ENCODE peak calls at places on chromosome 21, in six cellular contexts. L, C, D, B, Q and G are unnamed samples.

GRCh38 chr21:31201144-31201543 is 142.9 kb downstream of the TIAM1 start:
- DNase-seq in L (peak; percentile 38), C (no peak), D (no peak), B (no peak), Q (no peak), G (no peak)

GRCh38 chr21:36212513-36212780 is 55.8 kb downstream of the DOP1B start:
- DNase-seq in L (no peak), C (no peak), D (no peak), B (no peak), Q (no peak), G (no peak)

GRCh38 chr21:23936224-23936623 is 1671.1 kb downstream of the MRPL39 start:
- DNase-seq in L (no peak), C (peak; percentile 5), D (no peak), B (no peak), Q (no peak), G (no peak)

GRCh38 chr21:15841856-15842564 is 112.2 kb downstream of the USP25 start:
- DNase-seq in L (peak; percentile 71), C (no peak), D (no peak), B (no peak), Q (no peak), G (peak; percentile 8)

GRCh38 chr21:17045214-17045835 is 467.5 kb upstream of the CXADR start:
- DNase-seq in L (peak; percentile 53), C (peak; percentile 11), D (no peak), B (no peak), Q (no peak), G (no peak)

GRCh38 chr21:15604424-15604823 is 125.4 kb upstream of the USP25 start:
- DNase-seq in L (peak; percentile 53), C (no peak), D (no peak), B (no peak), Q (no peak), G (peak; percentile 71)

GRCh38 chr21:29237110-29238051 is 61.3 kb upstream of the BACH1 start:
- DNase-seq in L (peak; percentile 19), C (no peak), D (no peak), B (no peak), Q (no peak), G (no peak)

GRCh38 chr21:15788847-15789548 is 59.2 kb downstream of the USP25 start:
- DNase-seq in L (peak; percentile 32), C (no peak), D (no peak), B (no peak), Q (no peak), G (peak; percentile 34)

GRCh38 chr21:37619464-37619974 is 252.9 kb downstream of the DYRK1A start:
- DNase-seq in L (no peak), C (no peak), D (no peak), B (no peak), Q (no peak), G (no peak)

GRCh38 chr21:19256934-19257660 is 853.5 kb upstream of the TMPRSS15 start:
- DNase-seq in L (no peak), C (no peak), D (no peak), B (no peak), Q (no peak), G (no peak)

GRCh38 chr21:29114765-29115164 is 15.7 kb upstream of the MAP3K7CL start:
- DNase-seq in L (peak; percentile 74), C (no peak), D (no peak), B (no peak), Q (no peak), G (peak; percentile 77)

GRCh38 chr21:41750051-41750450 is 16.8 kb downstream of the RIPK4 start:
- DNase-seq in L (peak; percentile 66), C (no peak), D (no peak), B (no peak), Q (no peak), G (no peak)
- H3K27ac ChIP-seq in L (no peak overlapping the region), C (peak overlapping the region; percentile 72), D (no peak overlapping the region), B (no peak overlapping the region), Q (no peak overlapping the region), G (peak overlapping the region; percentile 91)

GRCh38 chr21:46443910-46444309 is 14.8 kb upstream of the DIP2A start:
- DNase-seq in L (no peak), C (no peak), D (no peak), B (no peak), Q (no peak), G (no peak)

GRCh38 chr21:46441331-46441730 is 17.4 kb upstream of the DIP2A start:
- DNase-seq in L (no peak), C (no peak), D (no peak), B (no peak), Q (no peak), G (no peak)

GRCh38 chr21:46439906-46440305 is 18.8 kb upstream of the DIP2A start:
- DNase-seq in L (no peak), C (no peak), D (no peak), B (no peak), Q (no peak), G (no peak)

GRCh38 chr21:46441961-46442498 is 16.7 kb upstream of the DIP2A start:
- DNase-seq in L (no peak), C (no peak), D (no peak), B (no peak), Q (no peak), G (no peak)

DNA sequence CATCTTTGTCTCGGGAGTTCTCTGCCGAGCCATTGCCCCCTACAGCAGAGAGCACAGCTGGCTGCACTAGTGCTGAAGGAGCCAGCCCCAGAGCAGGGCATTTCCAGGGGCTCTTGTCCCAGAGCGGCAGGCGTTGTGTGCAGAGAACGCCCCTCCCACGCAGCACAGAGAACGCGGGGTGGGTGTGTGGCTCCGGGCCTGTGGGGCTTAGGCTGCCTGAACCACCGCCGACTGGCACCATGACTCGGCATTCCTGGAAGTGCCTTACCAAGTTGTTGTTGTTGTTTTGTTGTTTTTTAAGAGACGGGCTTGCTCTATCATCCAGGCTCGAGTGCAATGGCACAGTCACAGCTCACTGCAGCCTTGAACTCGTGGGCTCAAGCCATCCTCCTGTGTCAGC is 15.8 kb upstream of the DIP2A start:
- DNase-seq in L (no peak), C (no peak), D (peak; percentile 52), B (no peak), Q (no peak), G (no peak)
- H3K27ac ChIP-seq in L (no peak overlapping the region), C (peak overlapping the region; percentile 20), D (peak overlapping the region; percentile 84), B (no peak overlapping the region), Q (no peak overlapping the region), G (peak overlapping the region; percentile 45)

DNA sequence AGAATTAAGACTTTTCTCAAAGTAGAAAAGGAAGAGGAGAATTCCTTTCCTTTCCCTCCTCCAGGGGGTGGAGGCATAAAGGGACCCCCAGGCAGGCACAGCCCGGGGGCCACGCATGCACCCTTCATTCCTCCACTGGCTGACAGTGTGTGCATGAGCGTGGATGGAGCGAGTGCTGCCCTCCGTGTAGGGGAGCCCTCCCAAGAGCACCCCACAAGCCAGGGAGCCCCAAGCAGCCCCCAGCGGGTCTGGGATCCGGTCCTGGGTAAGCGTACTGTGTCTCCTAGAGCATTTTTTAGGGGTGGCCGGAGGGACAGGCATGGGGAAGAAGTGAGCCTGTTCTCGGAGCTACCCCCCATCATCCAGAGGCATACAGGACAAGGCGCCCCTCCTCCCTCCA is 120.5 kb downstream of the SIK1 start:
- DNase-seq in L (no peak), C (no peak), D (no peak), B (no peak), Q (no peak), G (no peak)
- H3K27ac ChIP-seq in L (no peak overlapping the region), C (no peak overlapping the region), D (no peak overlapping the region), B (peak overlapping the region; percentile 63), Q (no peak overlapping the region), G (peak overlapping the region; percentile 97)

DNA sequence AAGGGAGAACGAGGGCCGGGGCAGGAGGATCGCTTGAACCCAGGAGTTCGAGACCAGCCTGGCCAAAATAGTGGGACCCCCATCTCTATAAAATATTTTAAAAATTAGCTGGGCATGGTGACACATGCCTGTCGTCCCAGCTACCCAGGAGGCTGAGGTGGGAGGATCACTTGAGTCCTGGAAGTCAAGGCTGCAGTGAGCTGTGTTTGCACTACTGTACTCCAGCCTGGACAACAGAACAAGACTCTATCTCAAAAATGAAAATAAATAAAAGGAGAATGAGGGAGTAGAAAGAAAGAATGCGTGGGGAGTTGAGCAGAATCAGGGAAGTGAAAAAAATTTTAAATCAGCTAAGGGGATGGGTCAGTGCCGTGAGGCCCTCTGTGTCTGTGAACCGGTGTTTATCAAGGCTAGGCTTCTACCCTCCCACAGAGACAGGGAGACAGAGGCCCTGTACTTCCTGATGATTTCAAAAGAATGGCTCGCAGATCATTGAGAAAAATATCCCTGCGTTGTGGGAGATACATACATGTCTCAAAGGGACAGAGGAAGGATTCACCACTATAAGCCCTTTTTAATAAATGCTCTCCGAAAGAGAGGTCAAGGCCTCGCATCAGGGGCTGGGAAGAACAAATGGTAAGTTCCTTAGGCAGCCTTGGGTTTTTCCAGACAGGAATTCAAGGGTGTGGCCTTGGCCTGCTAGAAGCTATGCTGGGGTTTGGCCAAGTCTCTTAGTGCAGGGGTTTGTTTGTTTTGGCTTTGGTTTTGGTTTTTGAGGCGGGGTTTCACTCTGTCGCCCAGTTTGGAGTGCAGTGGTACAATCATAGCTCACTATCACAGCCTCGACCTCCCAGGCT is 20.7 kb downstream of the IL10RB start:
- DNase-seq in L (peak; percentile 57), C (no peak), D (no peak), B (peak; percentile 33), Q (peak; percentile 62), G (peak; percentile 35)
- H3K27ac ChIP-seq in L (no peak overlapping the region), C (peak overlapping the region; percentile 34), D (no peak overlapping the region), B (peak overlapping the region; percentile 64), Q (peak overlapping the region; percentile 39), G (peak overlapping the region; percentile 77)

DNA sequence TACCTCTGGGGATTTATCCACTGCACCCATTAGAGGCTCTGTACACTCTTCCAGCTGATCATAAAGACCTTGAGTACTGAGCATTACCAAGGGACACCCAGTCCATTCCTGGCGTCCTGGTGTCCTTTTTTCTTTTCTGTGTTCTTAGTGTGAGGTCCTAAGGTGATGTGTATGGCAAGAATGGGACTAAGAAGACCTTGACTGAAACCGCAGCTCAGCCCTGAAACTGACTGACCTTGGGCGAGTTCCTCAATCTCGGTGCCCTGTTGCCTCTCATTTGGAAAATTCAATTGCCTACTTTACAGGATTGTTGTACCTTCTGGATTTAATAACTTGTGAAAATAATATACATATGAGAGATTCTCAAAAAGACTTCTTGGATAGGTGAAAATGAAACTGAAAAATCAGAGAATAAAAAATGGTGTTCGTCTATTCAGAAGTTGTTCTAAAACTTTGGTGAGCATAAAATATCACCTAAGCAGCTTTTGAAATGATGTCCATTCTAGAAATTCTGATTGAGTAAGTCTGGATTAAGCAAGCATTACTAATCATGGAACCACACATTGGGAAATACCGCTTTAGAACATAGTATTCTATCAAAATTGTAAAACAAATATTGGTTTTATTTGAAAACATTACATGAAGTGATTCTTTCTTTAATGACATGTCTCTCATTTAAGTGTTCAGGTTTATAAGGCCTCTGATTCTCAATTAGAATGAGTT is 21.6 kb upstream of the SAMSN1 start:
- DNase-seq in L (no peak), C (no peak), D (no peak), B (no peak), Q (no peak), G (no peak)
- H3K27ac ChIP-seq in L (no peak overlapping the region), C (no peak overlapping the region), D (no peak overlapping the region), B (no peak overlapping the region), Q (no peak overlapping the region), G (no peak overlapping the region)

DNA sequence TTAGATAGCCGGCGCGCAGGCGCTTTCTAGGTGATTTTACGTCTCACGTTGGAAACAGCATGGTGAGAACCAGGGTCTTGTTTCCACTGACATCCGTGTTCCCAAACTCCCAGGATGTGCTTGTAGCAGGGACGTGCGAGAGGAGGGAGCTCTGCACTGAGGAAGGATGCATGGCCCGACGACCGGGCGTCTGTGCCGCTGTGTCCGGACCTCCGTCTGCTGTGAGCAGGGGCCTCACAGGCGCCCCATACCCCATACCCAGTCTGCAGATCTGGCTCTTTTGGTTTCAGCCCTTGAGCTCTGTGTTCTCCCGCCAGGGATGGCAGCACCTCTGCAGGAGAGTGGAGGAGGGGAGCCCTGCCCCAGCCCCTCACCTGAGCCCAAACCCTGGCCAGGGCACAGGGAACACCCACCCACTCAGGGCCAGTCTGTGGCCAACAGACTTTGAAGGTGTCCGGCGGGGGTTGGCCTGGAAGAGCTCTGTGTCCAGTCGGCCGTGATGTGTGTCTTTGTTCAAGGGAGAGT is 67.2 kb upstream of the COL6A1 start:
- DNase-seq in L (no peak), C (no peak), D (no peak), B (no peak), Q (no peak), G (no peak)
- H3K27ac ChIP-seq in L (no peak overlapping the region), C (no peak overlapping the region), D (no peak overlapping the region), B (no peak overlapping the region), Q (no peak overlapping the region), G (no peak overlapping the region)